ENCODE peak calls at places on chromosomes 6 and 20, in eight cellular contexts. C is cardiac fibroblast, F is ascending aorta, B is thyroid gland, U is heart right ventricle, R is epithelial cell of esophagus, Q is astrocyte of the spinal cord, Y is body of pancreas. P is an unnamed sample.

GRCh38 chr6:142400495-142400894 is 98.7 kb downstream of the ADGRG6 start:
- DNase-seq in C (peak), F (no peak), B (no peak), U (no peak), R (no peak), Q (peak), Y (no peak), P (peak)

GRCh38 chr20:20763652-20764051 is 51.2 kb upstream of the RALGAPA2 start:
- DNase-seq in C (no peak), F (no peak), B (no peak), U (no peak), R (no peak), Q (no peak), Y (no peak), P (no peak)

GRCh38 chr6:132506461-132506860 is 6.5 kb downstream of the STX7 start:
- DNase-seq in C (no peak), F (no peak), B (no peak), U (no peak), R (no peak), Q (no peak), Y (no peak), P (no peak)

GRCh38 chr6:164897523-164898094 is 411.8 kb downstream of the C6orf118 start:
- DNase-seq in C (no peak), F (no peak), B (no peak), U (no peak), R (no peak), Q (no peak), Y (no peak), P (no peak)

GRCh38 chr6:56047931-56048520 is 172.6 kb upstream of the BMP5 start:
- DNase-seq in C (no peak), F (no peak), B (no peak), U (no peak), R (no peak), Q (peak), Y (no peak), P (no peak)

GRCh38 chr6:34574647-34575293 is 18.6 kb upstream of the SPDEF start:
- DNase-seq in C (no peak), F (no peak), B (no peak), U (no peak), R (no peak), Q (no peak), Y (no peak), P (no peak)

GRCh38 chr6:71400852-71401251 is 112.2 kb downstream of the OGFRL1 start:
- DNase-seq in C (no peak), F (no peak), B (no peak), U (no peak), R (no peak), Q (no peak), Y (no peak), P (no peak)

GRCh38 chr6:42276008-42276890 is 58.6 kb upstream of the MRPS10 start:
- DNase-seq in C (peak), F (no peak), B (no peak), U (peak), R (no peak), Q (peak), Y (peak), P (peak)

GRCh38 chr6:56955171-56956155 is 556 bp downstream of the BEND6 start:
- DNase-seq in C (peak), F (peak), B (peak), U (peak), R (peak), Q (peak), Y (peak), P (peak)

GRCh38 chr6:83378621-83379388 is 52.0 kb downstream of the ME1 start:
- DNase-seq in C (peak), F (no peak), B (no peak), U (no peak), R (peak), Q (peak), Y (no peak), P (peak)

GRCh38 chr6:17448165-17448564 is 54.8 kb downstream of the CAP2 start:
- DNase-seq in C (peak), F (no peak), B (peak), U (no peak), R (no peak), Q (peak), Y (no peak), P (peak)

GRCh38 chr20:58712116-58712822 is 19.7 kb downstream of the NPEPL1 start:
- DNase-seq in C (no peak), F (no peak), B (no peak), U (no peak), R (no peak), Q (no peak), Y (peak), P (no peak)

GRCh38 chr6:105318660-105319059 is 84.2 kb downstream of the PREP start:
- DNase-seq in C (peak), F (no peak), B (no peak), U (no peak), R (peak), Q (peak), Y (no peak), P (peak)

GRCh38 chr6:98469146-98469545 is 365.2 kb upstream of the POU3F2 start:
- DNase-seq in C (no peak), F (no peak), B (no peak), U (no peak), R (no peak), Q (peak), Y (no peak), P (no peak)

GRCh38 chr6:70310063-70310694 is 7.3 kb upstream of the COL9A1 start:
- DNase-seq in C (peak), F (no peak), B (no peak), U (no peak), R (peak), Q (peak), Y (no peak), P (peak)

GRCh38 chr20:2349801-2350200 is 30.9 kb upstream of the TGM6 start:
- DNase-seq in C (peak), F (no peak), B (no peak), U (no peak), R (no peak), Q (no peak), Y (no peak), P (no peak)

GRCh38 chr20:53902968-53903651 is 167.3 kb downstream of the BCAS1 start:
- DNase-seq in C (no peak), F (no peak), B (no peak), U (no peak), R (no peak), Q (no peak), Y (no peak), P (no peak)

DNA sequence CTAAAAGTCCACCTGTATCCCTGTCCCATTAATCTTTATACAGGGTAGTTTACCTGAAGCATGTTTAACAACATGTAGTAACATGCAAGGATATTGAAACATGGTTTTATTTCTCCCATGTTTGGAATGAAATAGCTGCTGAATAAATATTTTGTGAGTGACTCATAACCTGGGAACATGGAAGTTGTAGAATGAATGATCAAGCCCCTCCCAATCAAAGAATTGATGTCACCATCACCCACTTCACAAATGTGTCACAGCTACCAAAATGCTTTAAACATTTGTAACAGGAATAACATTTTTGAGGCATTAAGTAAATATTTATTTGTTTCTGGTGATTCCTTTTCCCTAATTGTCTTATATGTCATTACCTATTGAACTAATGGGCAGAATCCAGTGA is 58.9 kb upstream of the TNFAIP3 start:
- DNase-seq in C (peak), F (no peak), B (no peak), U (no peak), R (peak), Q (peak), Y (no peak), P (peak)
- H3K4me3 ChIP-seq in C (no peak), F (no peak), B (no peak), U (no peak), R (no peak), Q (no peak), Y (no peak), P (no peak)

GRCh38 chr6:157999100-158000051 is 17.7 kb downstream of the SYNJ2 start:
- DNase-seq in C (no peak), F (no peak), B (no peak), U (no peak), R (no peak), Q (no peak), Y (peak), P (no peak)
- TF ChIP-seq CTCF in C (no peak), F (no peak), B (no peak), U (no peak), R (no peak), Q (no peak), Y (peak), P (no peak)

DNA sequence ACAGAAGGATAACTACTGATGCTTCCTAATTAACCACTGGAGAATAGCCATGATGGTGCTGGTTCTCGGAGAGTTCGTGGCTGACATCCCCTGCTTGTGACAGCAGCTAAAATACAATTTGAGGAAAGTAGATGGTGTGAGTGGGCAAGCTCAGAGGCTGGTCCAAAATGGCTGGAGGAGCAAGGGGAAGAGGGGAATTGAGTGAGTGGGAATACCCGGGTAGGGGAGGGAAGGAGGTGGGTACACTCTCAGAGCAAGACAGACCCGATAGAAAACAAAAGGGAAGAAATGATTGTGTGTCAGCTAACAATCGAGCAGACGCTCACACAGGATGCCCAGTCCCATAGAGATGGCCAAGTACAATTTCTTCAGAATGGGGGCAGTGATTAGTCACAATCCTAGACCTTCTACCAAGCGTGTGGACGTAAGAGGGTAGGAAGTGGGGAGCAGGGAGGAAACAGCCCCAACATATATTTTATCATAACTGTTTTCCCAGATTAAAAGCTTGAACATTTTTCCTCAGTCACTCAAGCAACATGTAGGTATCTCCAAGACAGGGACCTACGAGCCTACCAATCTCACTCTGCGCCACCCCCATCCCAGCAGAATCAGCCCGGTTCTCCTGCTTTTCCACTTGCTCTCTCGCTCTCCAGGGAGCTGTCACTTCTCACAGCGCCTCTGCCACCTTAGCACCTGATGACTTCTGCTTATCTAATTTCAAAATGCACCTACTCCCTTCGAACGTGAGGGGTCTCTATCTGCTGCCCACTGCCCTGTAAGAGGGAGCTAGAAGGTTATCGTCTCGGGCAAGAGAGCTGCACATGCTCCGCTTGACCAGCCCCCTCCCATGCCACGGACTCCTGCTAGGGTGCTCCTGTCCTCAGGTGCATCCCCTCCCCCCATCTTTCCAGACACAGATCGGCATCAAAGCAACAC is 26.2 kb downstream of the RIPOR2 start:
- DNase-seq in C (no peak), F (no peak), B (no peak), U (no peak), R (no peak), Q (no peak), Y (no peak), P (no peak)
- H3K4me3 ChIP-seq in C (no peak), F (peak), B (no peak), U (peak), R (no peak), Q (no peak), Y (no peak), P (peak)

DNA sequence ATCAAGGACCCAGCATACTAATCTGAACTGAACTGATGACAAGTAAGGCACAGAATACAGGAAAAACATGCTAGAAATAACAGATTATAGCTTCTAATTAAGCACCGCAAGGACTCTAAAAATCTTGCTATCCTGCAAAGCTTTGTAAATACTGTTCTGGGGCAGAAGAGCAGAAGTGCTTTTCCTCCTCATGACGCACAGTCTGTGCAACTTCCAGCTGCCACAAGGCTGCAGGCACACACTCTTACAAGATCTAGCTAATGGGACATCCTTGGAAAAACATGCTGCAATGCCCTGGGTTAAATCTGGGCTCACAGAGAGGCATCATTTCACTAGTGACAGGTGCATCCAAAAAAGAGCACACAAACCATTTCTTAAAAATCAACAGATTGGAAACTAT is 188.6 kb downstream of the GJA10 start:
- DNase-seq in C (no peak), F (no peak), B (no peak), U (no peak), R (no peak), Q (no peak), Y (no peak), P (no peak)
- TF ChIP-seq CTCF in C (no peak), F (no peak), B (no peak), U (no peak), R (peak), Q (no peak), Y (no peak), P (no peak)

GRCh38 chr6:158559895-158560786 is at the start of gene TMEM181:
- DNase-seq in C (peak), F (no peak), B (peak), U (peak), R (peak), Q (peak), Y (peak), P (peak)

GRCh38 chr6:158561247-158561884 is 1.5 kb downstream of the TMEM181 start:
- DNase-seq in C (no peak), F (no peak), B (no peak), U (no peak), R (no peak), Q (no peak), Y (peak), P (no peak)

GRCh38 chr6:158559338-158559894 is 475 bp upstream of the TMEM181 start:
- DNase-seq in C (no peak), F (no peak), B (peak), U (no peak), R (no peak), Q (no peak), Y (no peak), P (no peak)

GRCh38 chr6:158560787-158561246 is 926 bp downstream of the TMEM181 start:
- DNase-seq in C (peak), F (no peak), B (peak), U (no peak), R (peak), Q (no peak), Y (peak), P (peak)

GRCh38 chr6:158561938-158562337 is 2.0 kb downstream of the TMEM181 start:
- DNase-seq in C (no peak), F (no peak), B (no peak), U (no peak), R (no peak), Q (no peak), Y (no peak), P (no peak)
- H3K4me3 ChIP-seq in C (no peak), F (no peak), B (no peak), U (no peak), R (no peak), Q (no peak), Y (no peak), P (peak)

GRCh38 chr20:38214256-38214870 is 46.2 kb downstream of the KIAA1755 start:
- DNase-seq in C (no peak), F (no peak), B (no peak), U (no peak), R (no peak), Q (no peak), Y (no peak), P (no peak)

GRCh38 chr20:38216201-38216600 is 44.3 kb downstream of the KIAA1755 start:
- DNase-seq in C (no peak), F (no peak), B (no peak), U (no peak), R (no peak), Q (no peak), Y (no peak), P (no peak)

GRCh38 chr20:38215789-38216182 is 44.7 kb downstream of the KIAA1755 start:
- DNase-seq in C (no peak), F (no peak), B (no peak), U (no peak), R (no peak), Q (no peak), Y (no peak), P (no peak)

GRCh38 chr20:38213607-38213940 is 47.0 kb downstream of the KIAA1755 start:
- DNase-seq in C (no peak), F (no peak), B (no peak), U (no peak), R (no peak), Q (no peak), Y (no peak), P (no peak)

GRCh38 chr20:38214871-38215788 is 45.4 kb downstream of the KIAA1755 start:
- DNase-seq in C (no peak), F (no peak), B (no peak), U (no peak), R (no peak), Q (no peak), Y (no peak), P (no peak)
- TF ChIP-seq CTCF in C (peak), F (no peak), B (no peak), U (no peak), R (peak), Q (peak), Y (no peak), P (peak)

GRCh38 chr20:57666834-57667157 is 43.0 kb downstream of the PMEPA1 start:
- DNase-seq in C (no peak), F (no peak), B (no peak), U (no peak), R (no peak), Q (no peak), Y (no peak), P (no peak)
- H3K4me3 ChIP-seq in C (no peak), F (no peak), B (no peak), U (no peak), R (no peak), Q (no peak), Y (no peak), P (no peak)

P was measured in choroid plexus epithelial cell.